ENCODE peak calls at places on chromosomes 2 and 18, in four cellular contexts. H is hepatocyte, U is anterior cingulate cortex, J is GM20000. V is an unnamed sample.

GRCh38 chr2:24409700-24410556 is 49.6 kb upstream of the ITSN2 start:
- DNase-seq in H (peak), U (peak), J (peak), V (no peak)

GRCh38 chr2:28413152-28413895 is 20.7 kb downstream of the FOSL2 start:
- DNase-seq in H (no peak), U (no peak), J (no peak), V (no peak)

GRCh38 chr2:102474785-102475184 is 1.8 kb downstream of the SLC9A4 start:
- DNase-seq in H (no peak), U (no peak), J (no peak), V (no peak)

GRCh38 chr18:50656841-50657470 is 97.1 kb downstream of the MAPK4 start:
- DNase-seq in H (no peak), U (no peak), J (no peak), V (no peak)

GRCh38 chr2:29223257-29223656 is 108.0 kb downstream of the CLIP4 start:
- DNase-seq in H (no peak), U (no peak), J (no peak), V (no peak)

GRCh38 chr18:4391859-4392258 is 63.2 kb downstream of the DLGAP1 start:
- DNase-seq in H (no peak), U (no peak), J (peak), V (no peak)

GRCh38 chr2:175793649-175794048 is 208.4 kb downstream of the LNPK start:
- DNase-seq in H (no peak), U (no peak), J (no peak), V (no peak)

GRCh38 chr18:43869451-43870008 is 592.2 kb upstream of the SYT4 start:
- DNase-seq in H (no peak), U (no peak), J (no peak), V (no peak)

GRCh38 chr2:112001136-112001764 is 53.8 kb upstream of the TMEM87B start:
- DNase-seq in H (no peak), U (no peak), J (no peak), V (no peak)

GRCh38 chr2:240836781-240837467 is 16.9 kb upstream of the KIF1A start:
- DNase-seq in H (peak), U (peak), J (no peak), V (peak)

GRCh38 chr2:60980031-60980815 is 37.3 kb upstream of the PEX13 start:
- DNase-seq in H (no peak), U (no peak), J (no peak), V (no peak)

GRCh38 chr18:47981320-47981719 is 50.9 kb upstream of the SMAD2 start:
- DNase-seq in H (no peak), U (no peak), J (no peak), V (no peak)

GRCh38 chr2:236972491-236973379 is 113.0 kb upstream of the COPS8 start:
- DNase-seq in H (peak), U (no peak), J (no peak), V (no peak)

GRCh38 chr2:127678531-127678930 is 3.2 kb upstream of the LIMS2 start:
- DNase-seq in H (no peak), U (no peak), J (no peak), V (no peak)

GRCh38 chr18:40874233-40874632 is 1080.8 kb upstream of the PIK3C3 start:
- DNase-seq in H (no peak), U (no peak), J (no peak), V (no peak)

GRCh38 chr2:240553956-240554480 is 3.8 kb downstream of the ANKMY1 start:
- DNase-seq in H (no peak), U (no peak), J (no peak), V (no peak)

V was measured in hippocampal formation.